ENCODE peak calls at places on chromosomes 1 and 21, in five cellular contexts. H is bronchial epithelial cell, G is posterior vena cava, M is skeletal muscle cell, P is SIG-M5. O is an unnamed sample.

GRCh38 chr1:7500381-7501258 is 270.5 kb upstream of the VAMP3 start:
- DNase-seq in G (no peak), M (no peak), H (no peak), P (no peak), O (no peak)

GRCh38 chr1:181383695-181384094 is 99.6 kb upstream of the CACNA1E start:
- DNase-seq in M (no peak), P (no peak), G (no peak), H (peak; percentile 15), O (no peak)

GRCh38 chr1:191695865-191696264 is 462.4 kb upstream of the RGS18 start:
- DNase-seq in P (no peak), G (no peak), M (peak; percentile 4), H (no peak), O (no peak)

GRCh38 chr1:2199042-2199810 is 4.7 kb upstream of the FAAP20 start:
- DNase-seq in P (no peak), G (peak; percentile 97), M (peak; percentile 63), H (peak; percentile 75), O (no peak)

GRCh38 chr1:57986432-57986831 is 560.1 kb downstream of the OMA1 start:
- DNase-seq in G (no peak), P (peak; percentile 7), M (no peak), H (no peak), O (no peak)

GRCh38 chr1:8348056-8348776 is 30.3 kb downstream of the SLC45A1 start:
- DNase-seq in M (no peak), P (no peak), G (no peak), H (peak; percentile 5), O (no peak)

GRCh38 chr1:98749152-98749756 is 87.7 kb downstream of the SNX7 start:
- DNase-seq in P (no peak), M (no peak), H (peak; percentile 49), G (no peak), O (no peak)

GRCh38 chr1:15756143-15757015 is 2.2 kb upstream of the FBLIM1 start:
- DNase-seq in P (no peak), M (no peak), H (peak; percentile 58), G (no peak), O (no peak)

GRCh38 chr1:233908092-233908491 is 3.6 kb downstream of the SLC35F3 start:
- DNase-seq in G (no peak), P (no peak), H (no peak), M (no peak), O (no peak)

GRCh38 chr21:30234643-30235042 is 18.7 kb upstream of the CLDN8 start:
- DNase-seq in M (peak; percentile 71), H (peak; percentile 100), P (no peak), G (no peak), O (no peak)

GRCh38 chr1:204207136-204207616 is 6.6 kb downstream of the GOLT1A start:
- DNase-seq in M (no peak), G (peak; percentile 89), H (no peak), P (no peak), O (no peak)

GRCh38 chr1:229258031-229258850 is 12.7 kb upstream of the RAB4A start:
- DNase-seq in G (no peak), H (peak; percentile 60), M (no peak), P (no peak), O (no peak)

GRCh38 chr1:63892632-63893395 is 119.0 kb downstream of the ROR1 start:
- DNase-seq in P (no peak), G (no peak), M (peak; percentile 79), H (peak; percentile 48), O (peak; percentile 7)

GRCh38 chr1:229171934-229172333 is 99.0 kb upstream of the RAB4A start:
- DNase-seq in H (no peak), P (no peak), M (no peak), G (no peak), O (no peak)

GRCh38 chr1:68103006-68103545 is 52.6 kb upstream of the DIRAS3 start:
- DNase-seq in H (no peak), M (no peak), P (no peak), G (no peak), O (no peak)

GRCh38 chr1:100457683-100458082 is 80.3 kb upstream of the GPR88 start:
- DNase-seq in G (no peak), M (no peak), H (no peak), P (no peak), O (no peak)

GRCh38 chr1:193408782-193409293 is 222.4 kb upstream of the B3GALT2 start:
- DNase-seq in P (no peak), M (peak; percentile 64), H (peak; percentile 54), G (peak; percentile 86), O (no peak)

GRCh38 chr1:176374967-176375569 is 87.9 kb upstream of the PAPPA2 start:
- DNase-seq in M (peak; percentile 22), G (peak; percentile 90), H (peak; percentile 68), P (peak; percentile 35), O (no peak)

GRCh38 chr1:200862713-200863415 is 9.9 kb upstream of the GPR25 start:
- DNase-seq in G (no peak), M (no peak), H (no peak), P (no peak), O (no peak)

GRCh38 chr1:152018537-152018936 is 18.3 kb downstream of the S100A11 start:
- DNase-seq in G (no peak), M (no peak), H (no peak), P (no peak), O (no peak)

GRCh38 chr1:2030076-2030870 is 11.1 kb downstream of the GABRD start:
- DNase-seq in M (no peak), G (no peak), P (no peak), H (no peak), O (no peak)

GRCh38 chr1:157197906-157198435 is 59.8 kb upstream of the ETV3 start:
- DNase-seq in G (no peak), M (no peak), P (no peak), H (no peak), O (no peak)